ENCODE peak calls at places on chromosomes 7 and 10, in four cellular contexts. O is NCI-H2081, V is NCI-H69, R is KG1. S is an unnamed sample.

GRCh38 chr10:131239926-131240325 is 71.6 kb downstream of the TCERG1L start:
- DNase-seq in O (no peak), R (no peak), V (no peak), S (no peak)

GRCh38 chr7:27161721-27162547 is 3.4 kb downstream of the HOXA9 start:
- DNase-seq in O (no peak), R (no peak), V (no peak), S (no peak)

GRCh38 chr7:104272767-104273384 is 55.5 kb upstream of the LHFPL3 start:
- DNase-seq in O (peak), V (peak), R (no peak), S (no peak)

GRCh38 chr7:117808273-117808868 is 64.9 kb downstream of the CTTNBP2 start:
- DNase-seq in V (peak), O (peak), R (no peak), S (no peak)

GRCh38 chr10:130222381-130222780 is 86.2 kb downstream of the GLRX3 start:
- DNase-seq in R (no peak), V (no peak), O (no peak), S (peak)

GRCh38 chr10:108327706-108328105 is 1163.2 kb upstream of the SORCS1 start:
- DNase-seq in V (no peak), O (no peak), R (no peak), S (no peak)

GRCh38 chr10:97428572-97428981 is 2.6 kb downstream of the PGAM1 start:
- DNase-seq in V (no peak), R (no peak), O (no peak), S (no peak)

GRCh38 chr7:50333266-50333665 is 28.8 kb downstream of the IKZF1 start:
- DNase-seq in O (no peak), R (no peak), V (no peak), S (no peak)

GRCh38 chr7:36640682-36641081 is 83.6 kb downstream of the AOAH start:
- DNase-seq in R (no peak), V (no peak), O (no peak), S (no peak)

GRCh38 chr10:6418167-6418566 is 161.9 kb downstream of the PRKCQ start:
- DNase-seq in V (no peak), R (no peak), O (no peak), S (no peak)

GRCh38 chr7:97006951-97007861 is 1.9 kb downstream of the DLX6 start:
- DNase-seq in R (no peak), V (no peak), O (no peak), S (no peak)

GRCh38 chr7:77699056-77699455 is 2.8 kb downstream of the RSBN1L start:
- DNase-seq in O (no peak), V (peak), R (no peak), S (no peak)

GRCh38 chr10:6647811-6648526 is 67.9 kb upstream of the PRKCQ start:
- DNase-seq in R (no peak), O (peak), V (peak), S (no peak)

GRCh38 chr10:122499491-122499941 is 38.2 kb downstream of the HTRA1 start:
- DNase-seq in V (no peak), R (no peak), O (no peak), S (peak)

GRCh38 chr10:33293081-33293480 is 41.4 kb downstream of the NRP1 start:
- DNase-seq in O (no peak), V (no peak), R (no peak), S (no peak)

GRCh38 chr7:120920588-120920987 is 30.0 kb upstream of the ING3 start:
- DNase-seq in V (peak), R (no peak), O (peak), S (no peak)

GRCh38 chr10:98446121-98446655 is 547 bp downstream of the HPS1 start:
- DNase-seq in V (peak), R (no peak), O (no peak), S (peak)

GRCh38 chr7:46759711-46760480 is 822.0 kb downstream of the TNS3 start:
- DNase-seq in R (no peak), V (no peak), O (no peak), S (no peak)

GRCh38 chr10:94066411-94066810 is 72.7 kb downstream of the PLCE1 start:
- DNase-seq in O (no peak), R (no peak), V (no peak), S (no peak)

GRCh38 chr7:147245274-147245673 is 1128.7 kb downstream of the CNTNAP2 start:
- DNase-seq in V (peak), R (peak), O (peak), S (no peak)

GRCh38 chr7:66356277-66356721 is 151.2 kb downstream of the TPST1 start:
- DNase-seq in V (no peak), R (no peak), O (no peak), S (no peak)

GRCh38 chr10:43237128-43237527 is 29.7 kb downstream of the RASGEF1A start:
- DNase-seq in O (no peak), R (no peak), V (no peak), S (no peak)

GRCh38 chr10:77687621-77688020 is 50.0 kb upstream of the KCNMA1 start:
- DNase-seq in V (peak), O (no peak), R (no peak), S (no peak)

GRCh38 chr7:138065827-138066226 is 10.4 kb upstream of the AKR1D1 start:
- DNase-seq in V (no peak), R (no peak), O (no peak), S (no peak)

GRCh38 chr10:52128056-52128683 is 185.9 kb upstream of the DKK1 start:
- DNase-seq in O (no peak), R (no peak), V (peak), S (no peak)

GRCh38 chr10:117519895-117520294 is 22.7 kb upstream of the EMX2 start:
- DNase-seq in O (no peak), V (no peak), R (no peak), S (no peak)